ENCODE peak calls at places on chromosomes 3 and 15, in five cellular contexts. U is lower lobe of right lung, X is IMR-90, N is A673, F is tibial artery. H is an unnamed sample.
A peak's percentile ranks its signal among the peaks of the same experiment; 100 is the strongest.

GRCh38 chr3:148150141-148150540 is 547.6 kb upstream of the AGTR1 start:
- DNase-seq in X (no peak), F (no peak), U (no peak), N (no peak), H (peak; percentile 27)

GRCh38 chr3:128734523-128735189 is 8.7 kb downstream of the RAB7A start:
- DNase-seq in F (no peak), N (no peak), U (no peak), X (no peak), H (no peak)

GRCh38 chr15:92958105-92958504 is 58.0 kb downstream of the CHD2 start:
- DNase-seq in X (peak; percentile 39), N (no peak), F (no peak), U (no peak), H (peak; percentile 15)

GRCh38 chr3:111895079-111895478 is 36.0 kb downstream of the PHLDB2 start:
- DNase-seq in F (no peak), X (peak; percentile 76), U (no peak), N (peak; percentile 79), H (no peak)

GRCh38 chr15:84671211-84671610 is 13.2 kb upstream of the NMB start:
- DNase-seq in X (peak; percentile 87), F (no peak), U (no peak), N (no peak), H (no peak)

GRCh38 chr3:127222163-127222562 is 29.2 kb downstream of the PRR23E start:
- DNase-seq in F (no peak), U (no peak), N (no peak), X (no peak), H (no peak)

GRCh38 chr3:164407111-164407510 is 671.2 kb downstream of the SI start:
- DNase-seq in F (no peak), U (no peak), X (no peak), N (no peak), H (no peak)

GRCh38 chr3:157376596-157377300 is 59.9 kb upstream of the PTX3 start:
- DNase-seq in N (peak; percentile 27), X (no peak), U (no peak), F (no peak), H (no peak)

GRCh38 chr3:15556512-15556911 is 35.0 kb upstream of the COLQ start:
- DNase-seq in F (no peak), N (no peak), X (no peak), U (no peak), H (no peak)

GRCh38 chr3:124664804-124665203 is 65.4 kb upstream of the UMPS start:
- DNase-seq in U (no peak), N (no peak), X (no peak), F (no peak), H (no peak)

GRCh38 chr15:42720071-42720470 is 16.9 kb downstream of the CDAN1 start:
- DNase-seq in N (no peak), X (no peak), U (no peak), F (no peak), H (no peak)

GRCh38 chr15:48573780-48574179 is 71.7 kb downstream of the FBN1 start:
- DNase-seq in F (no peak), N (no peak), X (no peak), U (no peak), H (no peak)

GRCh38 chr3:4774531-4774930 is 204.7 kb upstream of the BHLHE40 start:
- DNase-seq in F (no peak), X (no peak), N (no peak), U (no peak), H (no peak)

GRCh38 chr15:70447927-70448698 is 315.2 kb downstream of the UACA start:
- DNase-seq in F (peak; percentile 63), X (no peak), N (no peak), U (peak; percentile 59), H (no peak)

GRCh38 chr3:141707741-141708203 is 30.3 kb upstream of the RNF7 start:
- DNase-seq in N (peak; percentile 48), X (peak; percentile 64), U (no peak), F (no peak), H (no peak)

GRCh38 chr3:32493437-32494414 is 8.9 kb downstream of the CMTM6 start:
- DNase-seq in X (peak; percentile 40), N (no peak), F (no peak), U (no peak), H (no peak)

GRCh38 chr15:31574761-31575160 is 248.1 kb downstream of the KLF13 start:
- DNase-seq in U (no peak), X (no peak), F (no peak), N (no peak), H (no peak)

GRCh38 chr3:156728267-156728985 is 54.0 kb downstream of the TIPARP start:
- DNase-seq in X (peak; percentile 71), F (no peak), U (no peak), N (no peak), H (peak; percentile 70)

GRCh38 chr3:52079958-52080357 is 23.6 kb upstream of the DUSP7 start:
- DNase-seq in X (no peak), F (no peak), U (no peak), N (no peak), H (no peak)

GRCh38 chr15:46326173-46326572 is 691.3 kb downstream of the SQOR start:
- DNase-seq in X (no peak), N (no peak), F (no peak), U (no peak), H (no peak)

GRCh38 chr3:98462901-98463300 is at the start of gene OR5K1:
- DNase-seq in F (no peak), X (no peak), U (no peak), N (no peak), H (no peak)

GRCh38 chr3:14771593-14772497 is 46.9 kb upstream of the FGD5 start:
- DNase-seq in N (no peak), U (no peak), F (peak; percentile 48), X (no peak), H (no peak)

GRCh38 chr15:98981851-98982722 is 25.5 kb downstream of the PGPEP1L start:
- DNase-seq in N (no peak), F (no peak), U (no peak), X (peak; percentile 67), H (no peak)

GRCh38 chr3:128505771-128506170 is 12.8 kb upstream of the GATA2 start:
- DNase-seq in U (no peak), X (no peak), F (no peak), N (peak; percentile 26), H (no peak)

GRCh38 chr3:129123314-129124060 is 1.9 kb upstream of the RAB43 start:
- DNase-seq in F (no peak), U (no peak), N (peak; percentile 12), X (peak; percentile 50), H (peak; percentile 28)

GRCh38 chr3:64179249-64179648 is 46.0 kb downstream of the PRICKLE2 start:
- DNase-seq in N (no peak), U (no peak), F (no peak), X (no peak), H (no peak)

GRCh38 chr15:83904107-83904720 is 250.3 kb downstream of the ADAMTSL3 start:
- DNase-seq in X (peak; percentile 59), N (peak; percentile 71), U (no peak), F (no peak), H (no peak)

GRCh38 chr15:79676621-79677020 is 220.2 kb downstream of the MTHFS start:
- DNase-seq in X (no peak), F (no peak), U (no peak), N (no peak), H (no peak)

GRCh38 chr3:165192610-165193192 is 3.5 kb downstream of the SLITRK3 start:
- DNase-seq in F (no peak), U (no peak), X (no peak), N (peak; percentile 50), H (no peak)

DNA sequence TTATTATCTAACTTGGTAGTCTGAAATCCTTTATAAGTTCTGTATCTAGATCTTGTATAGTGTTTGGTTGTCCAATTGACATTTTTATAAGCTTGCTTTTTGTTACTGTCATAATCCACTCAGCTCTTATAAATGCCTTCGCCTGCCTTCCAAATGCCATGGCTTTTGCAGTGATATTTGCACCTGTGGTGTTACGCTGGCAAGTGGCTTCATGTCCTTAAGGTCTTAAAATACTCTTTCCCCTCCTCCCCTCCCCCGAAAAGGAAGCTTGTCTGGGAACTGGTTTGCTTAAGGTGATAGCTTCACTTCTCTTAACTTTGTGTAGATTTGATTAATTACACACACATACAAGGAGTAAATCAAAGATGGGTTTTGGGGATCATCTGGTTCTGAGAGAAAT is 62.0 kb downstream of the ABHD2 start:
- DNase-seq in U (no peak), X (no peak), N (no peak), F (no peak), H (no peak)
- H3K27ac ChIP-seq in U (peak overlapping the region; percentile 70), X (no peak overlapping the region), N (no peak overlapping the region), F (no peak overlapping the region), H (no peak overlapping the region)

GRCh38 chr3:55884066-55884465 is 397.0 kb upstream of the WNT5A start:
- DNase-seq in U (no peak), X (no peak), N (no peak), F (no peak), H (no peak)

GRCh38 chr3:55884491-55885285 is 397.6 kb upstream of the WNT5A start:
- DNase-seq in F (no peak), N (no peak), U (no peak), X (peak; percentile 7), H (peak; percentile 66)

GRCh38 chr3:55888282-55888855 is 401.3 kb upstream of the WNT5A start:
- DNase-seq in F (no peak), X (no peak), N (peak; percentile 44), U (no peak), H (no peak)

GRCh38 chr3:55882006-55882405 is 394.9 kb upstream of the WNT5A start:
- DNase-seq in F (no peak), U (no peak), N (no peak), X (no peak), H (no peak)

GRCh38 chr3:55885721-55886120 is 398.6 kb upstream of the WNT5A start:
- DNase-seq in U (no peak), F (no peak), N (peak; percentile 76), X (peak; percentile 82), H (peak; percentile 69)
- TF ChIP-seq CTCF in U (no peak), F (no peak), N (no peak), X (peak; percentile 28), H (peak; percentile 63)

GRCh38 chr3:184578822-184579221 is 17.2 kb downstream of the EPHB3 start:
- DNase-seq in N (no peak), F (no peak), X (no peak), U (no peak), H (no peak)
- H3K27me3 ChIP-seq in N (no peaks in the 10 kb centered on the region), F (no peaks in the 10 kb centered on the region), X (no peaks in the 10 kb centered on the region), U (peaks cover 5% of the 10 kb centered on the region), H (no peaks in the 10 kb centered on the region)

DNA sequence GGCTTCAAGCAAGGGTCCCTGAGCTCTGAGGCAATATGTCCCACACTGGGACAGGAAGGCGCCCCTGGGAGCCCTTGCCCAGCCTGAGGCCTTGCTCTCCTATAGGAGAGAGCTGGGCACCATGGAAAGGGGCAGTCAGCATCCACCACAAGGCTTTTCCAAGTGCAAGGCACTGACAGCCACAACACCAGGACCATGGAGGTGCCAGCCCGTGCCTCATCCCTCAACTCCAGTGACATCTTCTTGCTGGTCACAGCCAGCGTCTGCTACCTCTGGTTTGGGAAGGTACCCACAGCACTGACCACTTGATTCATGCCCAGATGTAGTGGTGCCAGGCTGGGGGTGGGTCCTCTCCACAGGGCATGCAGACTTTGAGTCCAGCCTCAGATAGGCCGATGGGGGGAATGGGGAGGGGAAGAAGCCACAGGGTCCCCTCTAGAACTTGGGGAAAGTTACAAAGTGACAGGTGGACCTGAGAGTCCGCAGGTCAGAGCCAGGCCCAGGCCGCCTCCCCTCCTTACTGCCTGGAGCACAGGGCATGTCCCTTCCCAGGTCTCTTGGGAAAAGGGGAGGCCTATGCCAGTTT is 11.8 kb downstream of the VILL start:
- DNase-seq in X (no peak), N (no peak), F (no peak), U (no peak), H (no peak)
- H3K27ac ChIP-seq in X (no peak overlapping the region), N (no peak overlapping the region), F (no peak overlapping the region), U (no peak overlapping the region), H (no peak overlapping the region)